ENCODE peak calls at places on chromosomes 7 and 10, in six cellular contexts. L is stromal cell of bone marrow; P is GM13976; G is lower lobe of right lung; O is LoVo; F is activated T-cell treated with anti-CD3 and anti-CD28 coated beads, Interleukin-2, amount 50 U/mL, for 72 hours. I is an unnamed sample.

GRCh38 chr7:115300228-115300870 is 378.5 kb downstream of the MDFIC start:
- DNase-seq in P (no peak), O (no peak), G (no peak), L (no peak), F (no peak), I (no peak)

GRCh38 chr7:139774376-139774775 is 3.4 kb downstream of the HIPK2 start:
- DNase-seq in F (no peak), G (no peak), O (no peak), P (no peak), L (peak), I (no peak)

GRCh38 chr7:25028370-25028971 is 48.5 kb upstream of the OSBPL3 start:
- DNase-seq in F (peak), P (no peak), O (peak), L (peak), G (no peak), I (peak)

GRCh38 chr7:30596043-30596641 is 1.5 kb downstream of the GARS1 start:
- DNase-seq in F (peak), O (peak), L (no peak), P (no peak), G (no peak), I (peak)

GRCh38 chr7:142380064-142380463 is 122.2 kb upstream of the PRSS58 start:
- DNase-seq in F (no peak), O (no peak), L (no peak), P (no peak), G (no peak), I (no peak)

GRCh38 chr10:106560925-106561640 is 603.4 kb downstream of the SORCS1 start:
- DNase-seq in F (no peak), P (no peak), O (no peak), G (no peak), L (no peak), I (no peak)

GRCh38 chr7:159061209-159061608 is 83.5 kb downstream of the VIPR2 start:
- DNase-seq in F (no peak), P (no peak), O (no peak), L (no peak), G (no peak), I (no peak)

GRCh38 chr7:19619122-19619521 is 89.7 kb downstream of the POLR1F start:
- DNase-seq in F (no peak), L (peak), O (peak), G (no peak), P (no peak), I (no peak)

GRCh38 chr7:107264723-107265122 is 95.9 kb downstream of the HBP1 start:
- DNase-seq in G (no peak), L (no peak), P (no peak), O (no peak), F (no peak), I (no peak)

GRCh38 chr7:21028990-21029337 is 242.3 kb upstream of the SP8 start:
- DNase-seq in G (no peak), L (no peak), O (no peak), P (no peak), F (no peak), I (no peak)

GRCh38 chr10:88901610-88902327 is 21.7 kb downstream of the STAMBPL1 start:
- DNase-seq in L (no peak), F (no peak), P (peak), G (no peak), O (no peak), I (no peak)

GRCh38 chr7:24734306-24734705 is 23.0 kb downstream of the GSDME start:
- DNase-seq in G (no peak), O (no peak), F (no peak), P (no peak), L (no peak), I (no peak)

I was measured in HepG2.